ENCODE peak calls at places on chromosomes 5 and 9, in four cellular contexts. One of them, this sample, is unnamed.

GRCh38 chr5:9830184-9830583 is 200.0 kb upstream of the TAS2R1 start:
- DNase-seq in K562: no peak
- DNase-seq in GM12878: no peak
- DNase-seq in HepG2: no peak
- DNase-seq in this sample: no peak

GRCh38 chr5:57863661-57864060 is 381.1 kb upstream of the ACTBL2 start:
- DNase-seq in K562: no peak
- DNase-seq in GM12878: no peak
- DNase-seq in HepG2: no peak
- DNase-seq in this sample: no peak

GRCh38 chr5:146042628-146043279 is 62.6 kb downstream of the PLAC8L1 start:
- DNase-seq in K562: peak; percentile 58
- DNase-seq in GM12878: no peak
- DNase-seq in HepG2: no peak
- DNase-seq in this sample: no peak

GRCh38 chr5:1553642-1554409 is 30.1 kb upstream of the LPCAT1 start:
- DNase-seq in K562: peak; percentile 10
- DNase-seq in GM12878: no peak
- DNase-seq in HepG2: no peak
- DNase-seq in this sample: no peak

GRCh38 chr9:71737455-71737854 is 30.9 kb downstream of the CEMIP2 start:
- DNase-seq in K562: no peak
- DNase-seq in GM12878: no peak
- DNase-seq in HepG2: no peak
- DNase-seq in this sample: no peak

GRCh38 chr5:98977723-98978122 is 48.9 kb upstream of the CHD1 start:
- DNase-seq in K562: no peak
- DNase-seq in GM12878: no peak
- DNase-seq in HepG2: no peak
- DNase-seq in this sample: no peak

GRCh38 chr5:57834829-57835554 is 352.4 kb upstream of the ACTBL2 start:
- DNase-seq in K562: no peak
- DNase-seq in GM12878: no peak
- DNase-seq in HepG2: peak; percentile 37
- DNase-seq in this sample: peak; percentile 36

GRCh38 chr5:52837068-52837467 is 49.4 kb downstream of the ITGA1 start:
- DNase-seq in K562: no peak
- DNase-seq in GM12878: no peak
- DNase-seq in HepG2: no peak
- DNase-seq in this sample: no peak

GRCh38 chr9:97721396-97721795 is 24.3 kb upstream of the XPA start:
- DNase-seq in K562: no peak
- DNase-seq in GM12878: no peak
- DNase-seq in HepG2: no peak
- DNase-seq in this sample: no peak

GRCh38 chr9:119533509-119533908 is 164.3 kb upstream of the BRINP1 start:
- DNase-seq in K562: no peak
- DNase-seq in GM12878: no peak
- DNase-seq in HepG2: no peak
- DNase-seq in this sample: no peak

GRCh38 chr9:112541690-112542089 is 55.1 kb downstream of the KIAA1958 start:
- DNase-seq in K562: no peak
- DNase-seq in GM12878: no peak
- DNase-seq in HepG2: no peak
- DNase-seq in this sample: no peak

GRCh38 chr5:179837076-179838011 is 16.6 kb downstream of the SQSTM1 start:
- DNase-seq in K562: no peak
- DNase-seq in GM12878: no peak
- DNase-seq in HepG2: no peak
- DNase-seq in this sample: no peak

GRCh38 chr5:61318374-61318773 is 13.7 kb upstream of the ZSWIM6 start:
- DNase-seq in K562: no peak
- DNase-seq in GM12878: no peak
- DNase-seq in HepG2: no peak
- DNase-seq in this sample: no peak

GRCh38 chr5:891837-892389 is 688 bp downstream of the BRD9 start:
- DNase-seq in K562: no peak
- DNase-seq in GM12878: no peak
- DNase-seq in HepG2: no peak
- DNase-seq in this sample: no peak

GRCh38 chr9:110143969-110144545 is 63.9 kb downstream of the C9orf152 start:
- DNase-seq in K562: no peak
- DNase-seq in GM12878: no peak
- DNase-seq in HepG2: no peak
- DNase-seq in this sample: no peak

GRCh38 chr9:21985964-21986667 is 8.1 kb downstream of the CDKN2A start:
- DNase-seq in K562: no peak
- DNase-seq in GM12878: no peak
- DNase-seq in HepG2: no peak
- DNase-seq in this sample: no peak

GRCh38 chr9:75170898-75171360 is 82.6 kb downstream of the OSTF1 start:
- DNase-seq in K562: no peak
- DNase-seq in GM12878: no peak
- DNase-seq in HepG2: no peak
- DNase-seq in this sample: no peak

GRCh38 chr5:150130493-150130922 is 25.1 kb downstream of the PDGFRB start:
- DNase-seq in K562: no peak
- DNase-seq in GM12878: no peak
- DNase-seq in HepG2: no peak
- DNase-seq in this sample: peak; percentile 63

GRCh38 chr5:137737349-137738256 is 1.7 kb upstream of the KLHL3 start:
- DNase-seq in K562: no peak
- DNase-seq in GM12878: no peak
- DNase-seq in HepG2: no peak
- DNase-seq in this sample: no peak

GRCh38 chr5:180354966-180355365 is 1.8 kb upstream of the GFPT2 start:
- DNase-seq in K562: no peak
- DNase-seq in GM12878: no peak
- DNase-seq in HepG2: no peak
- DNase-seq in this sample: no peak

GRCh38 chr5:107668933-107669542 is 1.7 kb downstream of the EFNA5 start:
- DNase-seq in K562: no peak
- DNase-seq in GM12878: no peak
- DNase-seq in HepG2: no peak
- DNase-seq in this sample: peak; percentile 13

GRCh38 chr5:54868511-54869483 is 116.6 kb downstream of the ESM1 start:
- DNase-seq in K562: no peak
- DNase-seq in GM12878: no peak
- DNase-seq in HepG2: no peak
- DNase-seq in this sample: no peak

GRCh38 chr5:139635606-139636206 is 12.4 kb upstream of the CXXC5 start:
- DNase-seq in K562: peak; percentile 75
- DNase-seq in GM12878: no peak
- DNase-seq in HepG2: peak; percentile 70
- DNase-seq in this sample: peak; percentile 67

GRCh38 chr5:8749556-8749955 is 796.3 kb downstream of the SEMA5A start:
- DNase-seq in K562: no peak
- DNase-seq in GM12878: no peak
- DNase-seq in HepG2: no peak
- DNase-seq in this sample: no peak

GRCh38 chr5:180463216-180463900 is 30.8 kb upstream of the CNOT6 start:
- DNase-seq in K562: no peak
- DNase-seq in GM12878: no peak
- DNase-seq in HepG2: no peak
- DNase-seq in this sample: no peak

GRCh38 chr5:147573171-147573570 is 63.3 kb upstream of the DPYSL3 start:
- DNase-seq in K562: no peak
- DNase-seq in GM12878: no peak
- DNase-seq in HepG2: no peak
- DNase-seq in this sample: no peak

GRCh38 chr9:7297521-7297920 is 502.1 kb downstream of the DMAC1 start:
- DNase-seq in K562: no peak
- DNase-seq in GM12878: no peak
- DNase-seq in HepG2: no peak
- DNase-seq in this sample: no peak

DNA sequence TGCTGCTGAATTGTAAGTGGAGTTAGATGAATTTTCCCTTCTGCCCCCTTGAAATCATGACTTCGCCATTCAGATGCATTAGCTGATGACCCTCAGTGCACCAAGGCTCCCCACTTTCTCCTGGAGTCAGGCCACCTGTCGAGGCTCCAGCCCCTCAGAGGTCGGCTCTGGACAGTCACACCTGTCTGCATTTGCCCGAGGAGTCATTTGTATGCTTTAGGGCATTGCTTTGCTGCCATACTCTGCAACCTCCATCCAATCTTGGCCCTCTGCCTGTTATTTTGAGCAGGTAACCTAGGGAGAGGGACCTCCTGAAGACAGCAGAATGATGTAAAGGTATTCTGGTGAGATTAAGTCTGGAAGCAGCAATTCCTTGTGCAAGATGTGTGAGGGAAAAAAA is 144.8 kb downstream of the MACROH2A1 start:
- DNase-seq in K562: no peak
- DNase-seq in GM12878: no peak
- DNase-seq in HepG2: no peak
- DNase-seq in this sample: no peak
- TF ChIP-seq USF2 in K562: no peak
- TF ChIP-seq USF2 in GM12878: no peak
- TF ChIP-seq USF2 in HepG2: no peak
- TF ChIP-seq USF2 in this sample: no peak

GRCh38 chr5:112024769-112025168 is 267.8 kb upstream of the NREP start:
- DNase-seq in K562: no peak
- DNase-seq in GM12878: no peak
- DNase-seq in HepG2: no peak
- DNase-seq in this sample: no peak

GRCh38 chr5:112023766-112024165 is 266.8 kb upstream of the NREP start:
- DNase-seq in K562: no peak
- DNase-seq in GM12878: no peak
- DNase-seq in HepG2: no peak
- DNase-seq in this sample: no peak

GRCh38 chr5:112025729-112026128 is 268.7 kb upstream of the NREP start:
- DNase-seq in K562: no peak
- DNase-seq in GM12878: peak; percentile 58
- DNase-seq in HepG2: no peak
- DNase-seq in this sample: no peak
- TF ChIP-seq NR2C2 in K562: no peak
- TF ChIP-seq NR2C2 in GM12878: no peak
- TF ChIP-seq NR2C2 in HepG2: no peak
- TF ChIP-seq NR2C2 in this sample: no peak

GRCh38 chr5:163953883-163954282 is 448.5 kb downstream of the MAT2B start:
- DNase-seq in K562: no peak
- DNase-seq in GM12878: no peak
- DNase-seq in HepG2: no peak
- DNase-seq in this sample: no peak
- TF ChIP-seq USF2 in K562: no peak
- TF ChIP-seq USF2 in GM12878: no peak
- TF ChIP-seq USF2 in HepG2: no peak
- TF ChIP-seq USF2 in this sample: no peak

DNA sequence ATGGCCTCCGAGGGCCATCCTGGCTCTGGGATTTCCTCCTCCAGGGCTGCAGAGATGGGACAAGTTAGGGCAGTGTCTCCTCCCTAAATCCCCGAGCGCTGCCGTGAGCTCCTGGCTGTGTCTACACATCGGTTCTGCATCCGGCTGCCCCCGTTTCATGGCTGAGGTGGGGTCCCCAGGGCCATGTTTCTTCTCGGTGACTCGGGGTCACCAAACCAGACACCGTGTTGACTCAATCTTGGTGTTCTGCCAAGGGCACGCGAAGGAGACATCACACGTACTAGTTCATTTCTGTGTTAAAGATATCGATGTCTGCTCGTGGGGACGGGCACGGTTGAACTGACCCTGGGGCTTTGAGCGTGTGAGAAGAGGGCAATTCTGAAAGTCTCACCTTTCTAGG is 60.7 kb downstream of the COL5A1 start:
- DNase-seq in K562: no peak
- DNase-seq in GM12878: no peak
- DNase-seq in HepG2: no peak
- DNase-seq in this sample: no peak
- TF ChIP-seq NR2C2 in K562: no peak
- TF ChIP-seq NR2C2 in GM12878: no peak
- TF ChIP-seq NR2C2 in HepG2: no peak
- TF ChIP-seq NR2C2 in this sample: no peak